ENCODE peak calls at places on chromosomes 11 and 22, in eight cellular contexts. O is GM06990, W is sigmoid colon, Z is A549, L is epithelial cell of esophagus, J is astrocyte of the spinal cord, E is transverse colon, F is bronchial epithelial cell. S is an unnamed sample.

GRCh38 chr11:82261367-82261766 is 472.3 kb downstream of the FAM181B start:
- DNase-seq in L (no peak), J (no peak), Z (no peak), W (no peak), E (no peak), O (no peak), F (no peak), S (no peak)

GRCh38 chr22:42967933-42968332 is 47.0 kb downstream of the PACSIN2 start:
- DNase-seq in E (peak; percentile 58), L (no peak), J (no peak), Z (no peak), W (peak; percentile 82), F (no peak), O (no peak), S (peak; percentile 74)

GRCh38 chr11:81497202-81497804 is 1236.4 kb downstream of the FAM181B start:
- DNase-seq in Z (peak; percentile 24), W (no peak), F (peak; percentile 38), E (no peak), J (peak; percentile 28), O (peak; percentile 3), L (peak; percentile 50), S (peak; percentile 8)

GRCh38 chr22:42289671-42290269 is 19.3 kb upstream of the TCF20 start:
- DNase-seq in L (no peak), O (no peak), E (no peak), W (no peak), J (no peak), Z (no peak), F (no peak), S (no peak)

GRCh38 chr11:57241311-57241972 is 4.4 kb upstream of the APLNR start:
- DNase-seq in O (no peak), W (no peak), E (no peak), L (no peak), Z (no peak), F (no peak), J (no peak), S (no peak)

GRCh38 chr22:35160268-35160667 is 94.3 kb downstream of the ISX start:
- DNase-seq in O (no peak), W (no peak), L (no peak), J (no peak), F (no peak), Z (no peak), E (no peak), S (no peak)

GRCh38 chr11:76592961-76593360 is 77.6 kb downstream of the LRRC32 start:
- DNase-seq in L (no peak), J (no peak), Z (no peak), E (peak; percentile 82), W (no peak), O (no peak), F (no peak), S (no peak)

GRCh38 chr11:12214751-12215150 is 104.4 kb downstream of the MICAL2 start:
- DNase-seq in J (no peak), E (no peak), O (no peak), Z (no peak), L (peak; percentile 36), W (no peak), F (no peak), S (peak; percentile 76)

GRCh38 chr11:96306933-96307747 is 35.9 kb downstream of the MAML2 start:
- DNase-seq in F (peak; percentile 99), W (peak; percentile 90), J (peak; percentile 99), L (peak; percentile 99), Z (peak; percentile 94), E (peak; percentile 90), O (no peak), S (peak; percentile 98)

GRCh38 chr11:282630-283360 is 4.6 kb downstream of the NLRP6 start:
- DNase-seq in F (no peak), W (no peak), J (no peak), E (no peak), Z (no peak), L (no peak), O (no peak), S (no peak)

GRCh38 chr11:86499723-86500129 is 125.0 kb downstream of the CCDC81 start:
- DNase-seq in J (no peak), L (no peak), O (no peak), E (no peak), F (no peak), W (no peak), Z (peak; percentile 56), S (no peak)

DNA sequence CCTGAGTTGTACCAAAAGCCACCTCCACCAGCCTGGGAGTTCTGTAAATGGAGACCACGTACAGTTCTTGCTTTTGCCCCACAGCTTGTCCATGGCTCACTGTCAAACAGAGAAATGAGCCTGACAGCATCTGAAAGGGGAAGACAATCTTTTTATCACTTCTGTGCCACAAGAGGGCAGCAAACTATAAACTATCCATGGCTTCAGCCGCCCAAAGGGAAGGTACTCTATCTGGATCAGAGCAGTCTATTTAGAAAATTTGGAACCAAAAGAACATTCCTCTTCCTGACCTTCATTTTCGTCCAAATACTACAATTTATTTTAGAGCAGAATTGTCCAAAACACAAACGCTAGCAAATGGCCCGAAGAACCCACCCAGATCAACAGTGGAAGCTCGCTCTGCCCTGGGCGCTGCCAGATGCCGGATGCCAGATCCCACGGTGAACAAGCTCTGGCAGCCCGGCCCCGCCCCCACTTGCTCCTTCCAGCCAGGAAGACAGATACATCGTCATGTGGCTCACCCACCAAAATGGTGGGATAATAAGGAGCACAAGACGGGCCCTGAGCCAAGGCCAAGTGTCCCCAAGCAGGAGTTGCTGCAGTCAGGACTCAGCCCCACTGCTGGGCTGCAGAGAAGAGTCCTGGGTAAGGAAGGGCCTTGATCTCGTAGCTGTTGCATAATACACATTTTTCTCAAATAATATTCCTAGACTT is 23.9 kb upstream of the SCGB1A1 start:
- DNase-seq in Z (peak; percentile 83), J (peak; percentile 88), F (peak; percentile 83), L (peak; percentile 87), O (no peak), W (peak; percentile 94), E (peak; percentile 70), S (peak; percentile 87)
- H3K4me3 ChIP-seq in Z (peak overlapping the region; percentile 8), J (peak overlapping the region; percentile 37), F (peak overlapping the region; percentile 22), L (peak overlapping the region; percentile 41), O (no peak overlapping the region), W (peak overlapping the region; percentile 29), E (peak overlapping the region; percentile 32), S (peak overlapping the region; percentile 55)

GRCh38 chr11:6418958-6419611 is at the start of gene APBB1:
- DNase-seq in Z (peak; percentile 44), J (peak; percentile 38), O (peak; percentile 66), E (peak; percentile 73), F (no peak), W (peak; percentile 82), L (peak; percentile 39), S (peak; percentile 48)
- TF ChIP-seq CTCF in Z (no peak), J (no peak), O (no peak), E (peak; percentile 21), F (no peak), W (no peak), L (no peak), S (peak; percentile 29)

GRCh38 chr11:61529537-61530225 is 21.1 kb downstream of the LRRC10B start:
- DNase-seq in L (no peak), Z (no peak), J (no peak), W (no peak), F (no peak), O (no peak), E (no peak), S (no peak)

GRCh38 chr11:61533039-61533375 is 24.5 kb downstream of the LRRC10B start:
- DNase-seq in O (no peak), L (no peak), Z (no peak), W (no peak), F (no peak), E (no peak), J (no peak), S (no peak)

GRCh38 chr11:61532136-61533038 is 23.8 kb downstream of the LRRC10B start:
- DNase-seq in O (no peak), E (peak; percentile 61), J (no peak), Z (peak; percentile 49), W (no peak), L (peak; percentile 58), F (peak; percentile 48), S (no peak)

GRCh38 chr11:61533401-61533800 is 24.9 kb downstream of the LRRC10B start:
- DNase-seq in J (no peak), E (peak; percentile 64), F (no peak), Z (no peak), L (no peak), W (no peak), O (no peak), S (no peak)

DNA sequence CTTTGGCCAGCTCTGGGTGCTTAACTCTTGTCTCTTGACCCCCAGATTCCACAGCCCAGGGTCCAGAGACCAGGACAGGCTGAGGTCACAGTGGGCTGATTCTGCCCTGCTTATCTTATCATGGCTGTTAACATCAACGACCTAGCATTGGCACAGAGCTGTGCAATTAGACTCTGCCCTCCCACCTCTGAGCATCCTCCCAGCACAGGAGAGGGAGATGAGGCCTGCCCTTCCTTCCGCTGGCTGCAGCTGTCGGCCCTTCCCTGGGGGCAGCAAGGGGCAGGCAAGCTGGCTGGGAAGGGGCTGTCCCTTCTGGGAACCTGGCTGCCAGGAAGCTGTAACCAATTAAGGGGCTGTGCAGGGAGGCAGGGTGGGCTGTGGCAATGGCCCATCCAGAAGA is 22.5 kb downstream of the LRRC10B start:
- DNase-seq in E (no peak), J (no peak), F (no peak), W (no peak), O (no peak), Z (no peak), L (no peak), S (no peak)
- H3K4me3 ChIP-seq in E (no peak overlapping the region), J (no peak overlapping the region), F (no peak overlapping the region), W (no peak overlapping the region), O (no peak overlapping the region), Z (no peak overlapping the region), L (no peak overlapping the region), S (no peak overlapping the region)

GRCh38 chr11:116066777-116067176 is 562.6 kb upstream of the CADM1 start:
- DNase-seq in O (no peak), W (no peak), L (no peak), E (no peak), F (no peak), Z (no peak), J (no peak), S (no peak)

GRCh38 chr11:116062526-116063171 is 558.4 kb upstream of the CADM1 start:
- DNase-seq in E (no peak), W (no peak), L (no peak), F (no peak), Z (no peak), O (peak; percentile 48), J (no peak), S (no peak)

GRCh38 chr11:116062129-116062525 is 557.9 kb upstream of the CADM1 start:
- DNase-seq in Z (no peak), J (no peak), F (no peak), W (no peak), E (no peak), L (no peak), O (no peak), S (no peak)

GRCh38 chr11:116065519-116065918 is 561.3 kb upstream of the CADM1 start:
- DNase-seq in W (no peak), Z (no peak), L (no peak), O (no peak), E (no peak), J (no peak), F (no peak), S (no peak)

DNA sequence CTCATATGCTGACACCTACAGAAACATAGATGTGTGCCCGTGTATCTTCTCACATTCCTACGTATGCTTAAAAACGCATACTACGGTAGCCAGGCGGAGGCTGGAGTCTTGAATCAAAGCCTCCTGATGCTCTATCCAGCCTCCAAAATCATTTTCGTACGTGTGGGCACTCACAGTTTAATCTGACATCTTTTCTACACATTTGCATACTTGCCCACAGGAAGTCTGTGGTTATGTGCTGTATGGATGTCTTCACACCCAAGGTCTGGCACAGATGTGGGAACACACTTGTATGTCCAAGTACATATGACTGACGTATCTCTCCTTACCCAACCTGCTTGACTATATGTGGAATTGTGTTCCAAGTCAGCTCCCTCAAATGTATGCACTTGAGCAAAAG is 561.8 kb upstream of the CADM1 start:
- DNase-seq in Z (no peak), F (no peak), W (no peak), J (no peak), O (no peak), E (no peak), L (no peak), S (no peak)
- TF ChIP-seq CTCF in Z (no peak), F (no peak), W (no peak), J (no peak), O (no peak), E (no peak), L (no peak), S (no peak)

S was measured in AG10803.